ENCODE peak calls at places on chromosome 1, in nine cellular contexts. One of them, this sample, is unnamed.

GRCh38 chr1:184480711-184481110 is 93.9 kb downstream of the C1orf21 start:
- DNase-seq in mucosa of descending colon: no peak
- DNase-seq in activated CD4-positive, alpha-beta T cell treated with anti-CD3 and anti-CD28 coated beads, Interleukin-2, amount 50 U/mL, for 4 hours: no peak
- DNase-seq in sigmoid colon: no peak
- DNase-seq in fibroblast of the aortic adventitia: no peak
- DNase-seq in stimulated activated naive B cell treated with anti-CD40 and anti-IgM and Interleukin-4, amounts not matched to agents 10 μg/mL and 1 μg/mL and 100 μg/mL, for 72 hours: no peak
- DNase-seq in endothelial cell of umbilical vein: no peak
- DNase-seq in DND-41: no peak
- DNase-seq in stimulated activated CD8-positive, alpha-beta memory T cell treated with anti-CD3 and anti-CD28 coated beads, Interleukin-7, amount 100 ng/mL, for 1 hour: no peak
- DNase-seq in this sample: no peak

GRCh38 chr1:6426321-6426971 is 1.9 kb downstream of the ESPN start:
- DNase-seq in mucosa of descending colon: no peak
- DNase-seq in activated CD4-positive, alpha-beta T cell treated with anti-CD3 and anti-CD28 coated beads, Interleukin-2, amount 50 U/mL, for 4 hours: no peak
- DNase-seq in sigmoid colon: no peak
- DNase-seq in fibroblast of the aortic adventitia: no peak
- DNase-seq in stimulated activated naive B cell treated with anti-CD40 and anti-IgM and Interleukin-4, amounts not matched to agents 10 μg/mL and 1 μg/mL and 100 μg/mL, for 72 hours: no peak
- DNase-seq in endothelial cell of umbilical vein: no peak
- DNase-seq in DND-41: no peak
- DNase-seq in stimulated activated CD8-positive, alpha-beta memory T cell treated with anti-CD3 and anti-CD28 coated beads, Interleukin-7, amount 100 ng/mL, for 1 hour: no peak
- DNase-seq in this sample: no peak

GRCh38 chr1:47838562-47839459 is 158.4 kb downstream of the TRABD2B start:
- DNase-seq in mucosa of descending colon: peak
- DNase-seq in activated CD4-positive, alpha-beta T cell treated with anti-CD3 and anti-CD28 coated beads, Interleukin-2, amount 50 U/mL, for 4 hours: no peak
- DNase-seq in sigmoid colon: peak
- DNase-seq in fibroblast of the aortic adventitia: no peak
- DNase-seq in stimulated activated naive B cell treated with anti-CD40 and anti-IgM and Interleukin-4, amounts not matched to agents 10 μg/mL and 1 μg/mL and 100 μg/mL, for 72 hours: no peak
- DNase-seq in endothelial cell of umbilical vein: no peak
- DNase-seq in DND-41: no peak
- DNase-seq in stimulated activated CD8-positive, alpha-beta memory T cell treated with anti-CD3 and anti-CD28 coated beads, Interleukin-7, amount 100 ng/mL, for 1 hour: no peak
- DNase-seq in this sample: no peak

GRCh38 chr1:17909634-17910033 is 154.5 kb downstream of the ACTL8 start:
- DNase-seq in mucosa of descending colon: peak
- DNase-seq in activated CD4-positive, alpha-beta T cell treated with anti-CD3 and anti-CD28 coated beads, Interleukin-2, amount 50 U/mL, for 4 hours: no peak
- DNase-seq in sigmoid colon: no peak
- DNase-seq in fibroblast of the aortic adventitia: peak
- DNase-seq in stimulated activated naive B cell treated with anti-CD40 and anti-IgM and Interleukin-4, amounts not matched to agents 10 μg/mL and 1 μg/mL and 100 μg/mL, for 72 hours: no peak
- DNase-seq in endothelial cell of umbilical vein: no peak
- DNase-seq in DND-41: no peak
- DNase-seq in stimulated activated CD8-positive, alpha-beta memory T cell treated with anti-CD3 and anti-CD28 coated beads, Interleukin-7, amount 100 ng/mL, for 1 hour: no peak
- DNase-seq in this sample: no peak

GRCh38 chr1:8815582-8816285 is 1.7 kb downstream of the RERE start:
- DNase-seq in mucosa of descending colon: peak
- DNase-seq in activated CD4-positive, alpha-beta T cell treated with anti-CD3 and anti-CD28 coated beads, Interleukin-2, amount 50 U/mL, for 4 hours: no peak
- DNase-seq in sigmoid colon: no peak
- DNase-seq in fibroblast of the aortic adventitia: peak
- DNase-seq in stimulated activated naive B cell treated with anti-CD40 and anti-IgM and Interleukin-4, amounts not matched to agents 10 μg/mL and 1 μg/mL and 100 μg/mL, for 72 hours: no peak
- DNase-seq in endothelial cell of umbilical vein: peak
- DNase-seq in DND-41: no peak
- DNase-seq in stimulated activated CD8-positive, alpha-beta memory T cell treated with anti-CD3 and anti-CD28 coated beads, Interleukin-7, amount 100 ng/mL, for 1 hour: no peak
- DNase-seq in this sample: no peak

GRCh38 chr1:1979482-1980165 is 24.0 kb downstream of the CFAP74 start:
- DNase-seq in mucosa of descending colon: no peak
- DNase-seq in activated CD4-positive, alpha-beta T cell treated with anti-CD3 and anti-CD28 coated beads, Interleukin-2, amount 50 U/mL, for 4 hours: no peak
- DNase-seq in sigmoid colon: no peak
- DNase-seq in fibroblast of the aortic adventitia: no peak
- DNase-seq in stimulated activated naive B cell treated with anti-CD40 and anti-IgM and Interleukin-4, amounts not matched to agents 10 μg/mL and 1 μg/mL and 100 μg/mL, for 72 hours: no peak
- DNase-seq in endothelial cell of umbilical vein: no peak
- DNase-seq in DND-41: no peak
- DNase-seq in stimulated activated CD8-positive, alpha-beta memory T cell treated with anti-CD3 and anti-CD28 coated beads, Interleukin-7, amount 100 ng/mL, for 1 hour: no peak
- DNase-seq in this sample: no peak

GRCh38 chr1:8121261-8122159 is 95.4 kb upstream of the ERRFI1 start:
- DNase-seq in mucosa of descending colon: peak
- DNase-seq in activated CD4-positive, alpha-beta T cell treated with anti-CD3 and anti-CD28 coated beads, Interleukin-2, amount 50 U/mL, for 4 hours: no peak
- DNase-seq in sigmoid colon: peak
- DNase-seq in fibroblast of the aortic adventitia: peak
- DNase-seq in stimulated activated naive B cell treated with anti-CD40 and anti-IgM and Interleukin-4, amounts not matched to agents 10 μg/mL and 1 μg/mL and 100 μg/mL, for 72 hours: no peak
- DNase-seq in endothelial cell of umbilical vein: peak
- DNase-seq in DND-41: no peak
- DNase-seq in stimulated activated CD8-positive, alpha-beta memory T cell treated with anti-CD3 and anti-CD28 coated beads, Interleukin-7, amount 100 ng/mL, for 1 hour: no peak
- DNase-seq in this sample: no peak

GRCh38 chr1:206892351-206892984 is 4.8 kb upstream of the IL24 start:
- DNase-seq in mucosa of descending colon: no peak
- DNase-seq in activated CD4-positive, alpha-beta T cell treated with anti-CD3 and anti-CD28 coated beads, Interleukin-2, amount 50 U/mL, for 4 hours: no peak
- DNase-seq in sigmoid colon: no peak
- DNase-seq in fibroblast of the aortic adventitia: peak
- DNase-seq in stimulated activated naive B cell treated with anti-CD40 and anti-IgM and Interleukin-4, amounts not matched to agents 10 μg/mL and 1 μg/mL and 100 μg/mL, for 72 hours: no peak
- DNase-seq in endothelial cell of umbilical vein: no peak
- DNase-seq in DND-41: no peak
- DNase-seq in stimulated activated CD8-positive, alpha-beta memory T cell treated with anti-CD3 and anti-CD28 coated beads, Interleukin-7, amount 100 ng/mL, for 1 hour: no peak
- DNase-seq in this sample: no peak

GRCh38 chr1:182299728-182300581 is 91.6 kb downstream of the GLUL start:
- DNase-seq in mucosa of descending colon: peak
- DNase-seq in activated CD4-positive, alpha-beta T cell treated with anti-CD3 and anti-CD28 coated beads, Interleukin-2, amount 50 U/mL, for 4 hours: no peak
- DNase-seq in sigmoid colon: peak
- DNase-seq in fibroblast of the aortic adventitia: peak
- DNase-seq in stimulated activated naive B cell treated with anti-CD40 and anti-IgM and Interleukin-4, amounts not matched to agents 10 μg/mL and 1 μg/mL and 100 μg/mL, for 72 hours: no peak
- DNase-seq in endothelial cell of umbilical vein: no peak
- DNase-seq in DND-41: peak
- DNase-seq in stimulated activated CD8-positive, alpha-beta memory T cell treated with anti-CD3 and anti-CD28 coated beads, Interleukin-7, amount 100 ng/mL, for 1 hour: no peak
- DNase-seq in this sample: no peak

This sample was measured in GM12892.